ENCODE peak calls at places on chromosomes 13 and 19, in five cellular contexts. E is aorta, T is lung, F is cardiac muscle cell, R is testis. D is an unnamed sample.

GRCh38 chr19:3975637-3976087 is 4.8 kb upstream of the DAPK3 start:
- DNase-seq in T (no peak), F (no peak), R (no peak), E (no peak), D (no peak)

GRCh38 chr13:100694722-100695644 is 20.4 kb upstream of the TMTC4 start:
- DNase-seq in R (peak), T (no peak), F (peak), E (no peak), D (no peak)

GRCh38 chr13:113083402-113084061 is 22.1 kb upstream of the F7 start:
- DNase-seq in T (peak), E (no peak), R (no peak), F (peak), D (no peak)

GRCh38 chr13:63381078-63381859 is 1965.6 kb upstream of the PCDH20 start:
- DNase-seq in E (no peak), T (no peak), F (no peak), R (no peak), D (no peak)

GRCh38 chr13:44151474-44151873 is 222.2 kb upstream of the SERP2 start:
- DNase-seq in F (no peak), E (no peak), T (no peak), R (no peak), D (no peak)

GRCh38 chr13:47858678-47859050 is 142.4 kb downstream of the SUCLA2 start:
- DNase-seq in E (no peak), F (peak), R (no peak), T (no peak), D (no peak)

GRCh38 chr19:18710986-18711751 is 27.7 kb downstream of the CRTC1 start:
- DNase-seq in F (peak), E (peak), T (no peak), R (peak), D (peak)

GRCh38 chr19:3508771-3509535 is 2.8 kb downstream of the FZR1 start:
- DNase-seq in T (no peak), F (no peak), R (no peak), E (no peak), D (no peak)

GRCh38 chr19:29546583-29547190 is 20.9 kb downstream of the VSTM2B start:
- DNase-seq in E (peak), T (no peak), F (no peak), R (no peak), D (no peak)

GRCh38 chr13:87821512-87821911 is 150.3 kb downstream of the SLITRK5 start:
- DNase-seq in E (no peak), R (no peak), T (no peak), F (peak), D (no peak)

GRCh38 chr19:14571695-14572490 is at the start of gene NDUFB7:
- DNase-seq in T (peak), E (peak), F (peak), R (peak), D (peak)
- H3K27ac ChIP-seq in T (peak), E (no peak), F (peak), R (peak), D (peak)

GRCh38 chr19:50967924-50968708 is 1.3 kb downstream of the KLK6 start:
- DNase-seq in F (no peak), E (peak), T (no peak), R (no peak), D (no peak)
- H3K27ac ChIP-seq in F (no peak), E (no peak), T (no peak), R (no peak), D (no peak)

GRCh38 chr19:44807652-44808462 is 1.0 kb upstream of the BCAM start:
- DNase-seq in R (no peak), T (peak), E (no peak), F (peak), D (peak)
- H3K27ac ChIP-seq in R (peak), T (no peak), E (no peak), F (peak), D (peak)

GRCh38 chr19:47760632-47760999 is 15.3 kb downstream of the NOP53 start:
- DNase-seq in E (no peak), F (no peak), R (no peak), T (no peak), D (no peak)

GRCh38 chr19:47758433-47758784 is 13.1 kb downstream of the NOP53 start:
- DNase-seq in R (no peak), E (no peak), F (no peak), T (no peak), D (no peak)

GRCh38 chr19:47762615-47763308 is 15.7 kb upstream of the SELENOW start:
- DNase-seq in E (peak), F (peak), R (no peak), T (no peak), D (peak)

GRCh38 chr19:47762151-47762550 is 16.4 kb upstream of the SELENOW start:
- DNase-seq in F (no peak), T (no peak), R (no peak), E (no peak), D (no peak)

GRCh38 chr19:47761566-47761965 is 16.2 kb downstream of the NOP53 start:
- DNase-seq in R (no peak), E (no peak), F (no peak), T (no peak), D (no peak)
- H3K27ac ChIP-seq in R (no peak), E (no peak), F (no peak), T (no peak), D (no peak)

GRCh38 chr13:23549724-23550123 is 20.5 kb upstream of the TNFRSF19 start:
- DNase-seq in F (no peak), R (no peak), T (no peak), E (no peak), D (no peak)

GRCh38 chr13:23550164-23550563 is 20.0 kb upstream of the TNFRSF19 start:
- DNase-seq in F (no peak), R (no peak), E (no peak), T (no peak), D (no peak)

GRCh38 chr13:23552661-23553060 is 17.6 kb upstream of the TNFRSF19 start:
- DNase-seq in R (no peak), T (no peak), E (no peak), F (no peak), D (no peak)

GRCh38 chr13:23552171-23552570 is 18.0 kb upstream of the TNFRSF19 start:
- DNase-seq in R (no peak), T (no peak), F (no peak), E (no peak), D (no peak)

DNA sequence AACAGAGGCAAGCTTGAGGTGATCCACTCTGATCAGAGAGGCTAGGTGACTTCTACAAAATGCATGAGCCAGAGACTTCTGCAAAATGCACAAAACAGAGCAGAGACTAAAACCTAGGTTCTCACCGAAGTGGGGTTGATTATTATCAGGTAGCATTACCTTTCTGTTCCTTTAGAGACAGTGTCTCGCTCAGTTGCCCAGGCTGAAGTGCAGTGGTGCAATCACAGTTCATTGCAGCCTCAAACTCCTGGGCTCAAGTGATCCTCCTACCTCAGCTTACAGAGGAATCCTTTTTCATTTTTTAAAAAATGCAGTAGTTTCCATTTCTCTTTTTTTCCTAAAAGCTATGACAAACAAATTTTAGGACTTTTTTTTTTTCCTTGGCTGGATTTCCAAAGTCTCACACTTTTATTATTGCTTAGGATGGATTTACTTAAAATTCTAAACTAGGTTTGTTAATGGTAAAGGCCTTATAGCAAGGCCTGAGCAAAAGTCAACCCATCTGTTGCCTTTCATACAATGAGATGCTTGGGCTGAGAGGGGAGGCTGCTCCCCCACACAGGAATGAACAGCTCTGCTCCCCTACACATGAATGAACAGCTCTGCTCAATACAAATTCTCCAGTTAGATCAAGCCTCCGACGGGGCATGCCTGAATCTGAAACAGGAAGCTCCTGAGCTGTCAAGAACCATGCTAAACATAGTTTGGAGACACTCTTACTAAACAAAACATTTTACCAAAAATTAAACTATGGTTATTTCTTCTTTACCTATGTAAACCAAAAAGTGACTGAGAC is 18.8 kb upstream of the TNFRSF19 start:
- DNase-seq in T (no peak), E (no peak), F (peak), R (no peak), D (no peak)
- H3K27ac ChIP-seq in T (peak), E (no peak), F (peak), R (no peak), D (no peak)

DNA sequence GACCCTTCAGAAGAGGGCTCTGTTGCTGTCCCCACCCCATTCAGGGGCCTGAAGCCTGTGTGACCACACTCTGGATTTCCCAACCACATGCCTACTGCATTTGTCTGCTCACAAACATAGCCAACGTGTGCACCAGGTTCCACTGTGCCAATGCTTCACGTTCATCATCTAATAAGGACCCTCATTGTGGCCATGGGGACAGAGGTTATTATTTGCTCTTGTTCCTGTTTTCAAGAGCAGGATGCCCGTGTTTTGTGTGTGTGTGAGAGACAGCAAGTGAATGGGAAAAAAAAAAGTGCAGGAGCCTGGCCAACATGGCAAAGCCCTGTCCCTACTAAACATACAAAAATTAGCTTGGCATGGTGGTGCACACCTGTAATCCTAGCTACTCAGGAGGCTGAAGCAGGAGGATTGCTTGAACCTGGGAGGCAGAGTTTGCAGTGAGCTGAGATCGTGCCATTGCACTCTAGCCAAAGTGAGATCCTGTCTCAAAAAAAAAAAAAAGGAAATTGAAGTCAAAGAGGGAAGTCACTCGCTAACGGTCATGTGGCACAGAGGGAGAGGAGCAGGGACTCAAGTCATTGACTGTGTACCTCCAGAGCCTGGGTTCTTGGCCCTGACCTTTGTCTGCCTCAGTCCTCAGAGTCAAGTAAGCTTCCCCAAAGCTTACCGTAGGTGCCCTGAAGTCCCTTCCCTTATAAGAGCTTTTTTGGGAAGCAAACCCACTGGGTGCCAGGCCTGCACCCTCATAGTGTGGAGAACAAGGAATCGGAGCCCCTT is 6.9 kb downstream of the B3GNT8 start:
- DNase-seq in F (no peak), E (no peak), R (no peak), T (no peak), D (no peak)
- H3K27ac ChIP-seq in F (no peak), E (no peak), R (no peak), T (no peak), D (no peak)

GRCh38 chr19:5690955-5691204 is 785 bp downstream of the RPL36 start:
- DNase-seq in R (no peak), F (no peak), E (no peak), T (no peak), D (no peak)

GRCh38 chr19:5691930-5692784 is 2.1 kb downstream of the RPL36 start:
- DNase-seq in T (no peak), F (no peak), R (no peak), E (no peak), D (no peak)

GRCh38 chr19:5692785-5693194 is 2.7 kb downstream of the RPL36 start:
- DNase-seq in F (no peak), E (no peak), R (no peak), T (no peak), D (no peak)

GRCh38 chr19:5690125-5690954 is at the start of gene RPL36:
- DNase-seq in R (peak), T (peak), F (peak), E (peak), D (peak)

DNA sequence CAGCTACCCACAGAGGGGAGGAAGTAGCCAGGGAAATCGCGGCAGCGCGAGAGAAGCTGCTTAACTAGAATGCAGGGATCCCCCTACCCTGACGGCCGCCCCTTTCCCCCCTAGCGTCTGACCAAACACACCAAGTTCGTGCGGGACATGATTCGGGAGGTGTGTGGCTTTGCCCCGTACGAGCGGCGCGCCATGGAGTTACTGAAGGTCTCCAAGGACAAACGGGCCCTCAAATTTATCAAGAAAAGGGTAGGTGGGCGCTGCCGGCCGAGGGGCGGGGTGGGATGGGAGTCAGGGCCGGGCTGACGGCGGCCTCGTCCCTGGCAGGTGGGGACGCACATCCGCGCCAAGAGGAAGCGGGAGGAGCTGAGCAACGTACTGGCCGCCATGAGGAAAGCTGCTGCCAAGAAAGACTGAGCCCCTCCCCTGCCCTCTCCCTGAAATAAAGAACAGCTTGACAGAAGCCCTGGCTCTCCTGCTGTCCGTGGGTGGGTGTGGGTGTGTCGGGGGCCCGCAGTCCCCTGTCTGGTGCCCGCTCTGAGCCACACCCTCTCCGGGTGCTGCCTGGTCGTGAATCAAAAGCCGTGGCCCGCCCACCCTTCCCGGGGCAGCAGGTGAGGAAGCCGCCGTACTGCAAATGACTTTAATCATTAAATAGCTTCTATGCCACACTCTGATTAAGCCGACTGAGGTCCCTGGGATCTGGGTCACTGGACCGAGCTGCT is 1.3 kb downstream of the RPL36 start:
- DNase-seq in F (peak), T (no peak), E (no peak), R (peak), D (peak)
- H3K27ac ChIP-seq in F (peak), T (peak), E (no peak), R (peak), D (peak)

D was measured in uterus.